ENCODE peak calls at places on chromosome 20, in four cellular contexts. A, T, W and O are unnamed samples.

GRCh38 chr20:51995551-51995951 is 193.2 kb upstream of the SALL4 start:
- DNase-seq in A (no peak), T (no peak), W (no peak), O (no peak)

GRCh38 chr20:51542033-51542893 is at the start of gene NFATC2:
- DNase-seq in A (no peak), T (peak; percentile 26), W (no peak), O (no peak)

GRCh38 chr20:46789339-46789984 is 80.0 kb downstream of the SLC2A10 start:
- DNase-seq in A (no peak), T (no peak), W (no peak), O (no peak)

GRCh38 chr20:13443690-13444089 is 195.0 kb downstream of the TASP1 start:
- DNase-seq in A (no peak), T (no peak), W (no peak), O (no peak)

GRCh38 chr20:13524339-13524738 is 114.4 kb downstream of the TASP1 start:
- DNase-seq in A (no peak), T (no peak), W (no peak), O (no peak)

GRCh38 chr20:1569417-1569861 is 11.9 kb upstream of the SIRPD start:
- DNase-seq in A (no peak), T (no peak), W (peak; percentile 21), O (no peak)

GRCh38 chr20:60642048-60642447 is 610.0 kb upstream of the CDH4 start:
- DNase-seq in A (no peak), T (no peak), W (no peak), O (no peak)

GRCh38 chr20:12210591-12210990 is 292.9 kb downstream of the BTBD3 start:
- DNase-seq in A (no peak), T (no peak), W (no peak), O (no peak)

GRCh38 chr20:53629436-53629835 is 35.8 kb upstream of the ZNF217 start:
- DNase-seq in A (no peak), T (no peak), W (no peak), O (no peak)

GRCh38 chr20:32574296-32575226 is 10.6 kb downstream of the NOL4L start:
- DNase-seq in A (no peak), T (peak; percentile 54), W (peak; percentile 90), O (no peak)